ENCODE peak calls at places on chromosomes 7 and 10, in four cellular contexts. R is kidney glomerular epithelial cell, B is NCI-H1092 treated with DMSO at 0.1 percent for 48 hours, L is aorta. D is an unnamed sample.

GRCh38 chr7:134067164-134067563 is 60.0 kb upstream of the LRGUK start:
- DNase-seq in L (no peak), R (no peak), B (no peak), D (no peak)

GRCh38 chr10:116802876-116803275 is 46.4 kb upstream of the ENO4 start:
- DNase-seq in R (no peak), B (no peak), L (no peak), D (no peak)

GRCh38 chr10:15853800-15854199 is 6.5 kb downstream of the MINDY3 start:
- DNase-seq in B (no peak), L (no peak), R (no peak), D (no peak)

GRCh38 chr10:97129666-97130065 is 56.1 kb downstream of the SLIT1 start:
- DNase-seq in R (no peak), L (no peak), B (peak; percentile 42), D (no peak)

GRCh38 chr7:5636914-5637313 is 144.5 kb downstream of the RNF216 start:
- DNase-seq in B (no peak), R (peak; percentile 81), L (peak; percentile 90), D (peak; percentile 73)

GRCh38 chr7:98314469-98314868 is 33.0 kb downstream of the BRI3 start:
- DNase-seq in L (no peak), B (no peak), R (no peak), D (peak; percentile 27)

GRCh38 chr7:147547252-147547897 is 1043.2 kb upstream of the C7orf33 start:
- DNase-seq in L (no peak), B (peak; percentile 46), R (peak; percentile 17), D (peak; percentile 71)

GRCh38 chr7:46900312-46901263 is 681.3 kb downstream of the TNS3 start:
- DNase-seq in B (no peak), R (no peak), L (no peak), D (no peak)

GRCh38 chr7:80873140-80873539 is 45.7 kb downstream of the SEMA3C start:
- DNase-seq in L (no peak), R (no peak), B (no peak), D (no peak)

GRCh38 chr10:86300399-86300925 is 66.1 kb downstream of the GRID1 start:
- DNase-seq in R (no peak), L (no peak), B (no peak), D (no peak)

GRCh38 chr7:121872831-121873764 is at the start of gene PTPRZ1:
- DNase-seq in L (peak; percentile 40), R (no peak), B (peak; percentile 45), D (peak; percentile 27)

D was measured in kidney tubule cell.